ENCODE peak calls at places on chromosomes 12 and 14, in ten cellular contexts. One of them, this sample, is unnamed.

GRCh38 chr12:38904932-38905479 is 385 bp downstream of the CPNE8 start:
- DNase-seq in neural crest cell: peak; percentile 33
- DNase-seq in mucosa of gallbladder: peak; percentile 85
- DNase-seq in ACHN: peak; percentile 97
- DNase-seq in ascending aorta: peak; percentile 95
- DNase-seq in neural progenitor cell: peak; percentile 74
- DNase-seq in posterior cingulate gyrus: peak; percentile 40
- DNase-seq in NK-92 treated with Interleukin-12 subunit alpha and Interleukin-12 subunit beta, amount 100 ng/mL, for 24 hours: no peak
- DNase-seq in GM12891: peak; percentile 30
- DNase-seq in epithelial cell of esophagus: peak; percentile 88
- DNase-seq in this sample: no peak

GRCh38 chr12:98470469-98471082 is 44.8 kb upstream of the TMPO start:
- DNase-seq in neural crest cell: no peak
- DNase-seq in mucosa of gallbladder: no peak
- DNase-seq in ACHN: no peak
- DNase-seq in ascending aorta: no peak
- DNase-seq in neural progenitor cell: no peak
- DNase-seq in posterior cingulate gyrus: no peak
- DNase-seq in NK-92 treated with Interleukin-12 subunit alpha and Interleukin-12 subunit beta, amount 100 ng/mL, for 24 hours: peak; percentile 53
- DNase-seq in GM12891: no peak
- DNase-seq in epithelial cell of esophagus: peak; percentile 39
- DNase-seq in this sample: no peak

GRCh38 chr12:124130717-124131670 is 158.0 kb downstream of the ZNF664 start:
- DNase-seq in neural crest cell: no peak
- DNase-seq in mucosa of gallbladder: no peak
- DNase-seq in ACHN: no peak
- DNase-seq in ascending aorta: no peak
- DNase-seq in neural progenitor cell: no peak
- DNase-seq in posterior cingulate gyrus: no peak
- DNase-seq in NK-92 treated with Interleukin-12 subunit alpha and Interleukin-12 subunit beta, amount 100 ng/mL, for 24 hours: no peak
- DNase-seq in GM12891: no peak
- DNase-seq in epithelial cell of esophagus: no peak
- DNase-seq in this sample: peak; percentile 49

GRCh38 chr12:12209043-12209442 is 57.8 kb downstream of the LRP6 start:
- DNase-seq in neural crest cell: no peak
- DNase-seq in mucosa of gallbladder: no peak
- DNase-seq in ACHN: no peak
- DNase-seq in ascending aorta: no peak
- DNase-seq in neural progenitor cell: no peak
- DNase-seq in posterior cingulate gyrus: no peak
- DNase-seq in NK-92 treated with Interleukin-12 subunit alpha and Interleukin-12 subunit beta, amount 100 ng/mL, for 24 hours: no peak
- DNase-seq in GM12891: no peak
- DNase-seq in epithelial cell of esophagus: no peak
- DNase-seq in this sample: no peak

GRCh38 chr14:89359477-89360222 is 57.4 kb downstream of the FOXN3 start:
- DNase-seq in neural crest cell: no peak
- DNase-seq in mucosa of gallbladder: no peak
- DNase-seq in ACHN: no peak
- DNase-seq in ascending aorta: peak; percentile 78
- DNase-seq in neural progenitor cell: no peak
- DNase-seq in posterior cingulate gyrus: no peak
- DNase-seq in NK-92 treated with Interleukin-12 subunit alpha and Interleukin-12 subunit beta, amount 100 ng/mL, for 24 hours: no peak
- DNase-seq in GM12891: no peak
- DNase-seq in epithelial cell of esophagus: no peak
- DNase-seq in this sample: no peak

GRCh38 chr12:121217066-121217465 is 7.1 kb downstream of the P2RX4 start:
- DNase-seq in neural crest cell: no peak
- DNase-seq in mucosa of gallbladder: peak; percentile 52
- DNase-seq in ACHN: peak; percentile 45
- DNase-seq in ascending aorta: no peak
- DNase-seq in neural progenitor cell: no peak
- DNase-seq in posterior cingulate gyrus: no peak
- DNase-seq in NK-92 treated with Interleukin-12 subunit alpha and Interleukin-12 subunit beta, amount 100 ng/mL, for 24 hours: no peak
- DNase-seq in GM12891: no peak
- DNase-seq in epithelial cell of esophagus: no peak
- DNase-seq in this sample: no peak

GRCh38 chr12:95553202-95553943 is 2.1 kb upstream of the USP44 start:
- DNase-seq in neural crest cell: no peak
- DNase-seq in mucosa of gallbladder: no peak
- DNase-seq in ACHN: no peak
- DNase-seq in ascending aorta: no peak
- DNase-seq in neural progenitor cell: no peak
- DNase-seq in posterior cingulate gyrus: no peak
- DNase-seq in NK-92 treated with Interleukin-12 subunit alpha and Interleukin-12 subunit beta, amount 100 ng/mL, for 24 hours: peak; percentile 24
- DNase-seq in GM12891: no peak
- DNase-seq in epithelial cell of esophagus: no peak
- DNase-seq in this sample: no peak

GRCh38 chr14:24297190-24297964 is 2.2 kb downstream of the DHRS1 start:
- DNase-seq in neural crest cell: no peak
- DNase-seq in mucosa of gallbladder: no peak
- DNase-seq in ACHN: peak; percentile 67
- DNase-seq in ascending aorta: no peak
- DNase-seq in neural progenitor cell: peak; percentile 59
- DNase-seq in posterior cingulate gyrus: no peak
- DNase-seq in NK-92 treated with Interleukin-12 subunit alpha and Interleukin-12 subunit beta, amount 100 ng/mL, for 24 hours: no peak
- DNase-seq in GM12891: no peak
- DNase-seq in epithelial cell of esophagus: peak; percentile 76
- DNase-seq in this sample: no peak

GRCh38 chr12:46005151-46005797 is 14.9 kb upstream of the SCAF11 start:
- DNase-seq in neural crest cell: no peak
- DNase-seq in mucosa of gallbladder: no peak
- DNase-seq in ACHN: no peak
- DNase-seq in ascending aorta: no peak
- DNase-seq in neural progenitor cell: no peak
- DNase-seq in posterior cingulate gyrus: no peak
- DNase-seq in NK-92 treated with Interleukin-12 subunit alpha and Interleukin-12 subunit beta, amount 100 ng/mL, for 24 hours: no peak
- DNase-seq in GM12891: no peak
- DNase-seq in epithelial cell of esophagus: peak; percentile 19
- DNase-seq in this sample: no peak

GRCh38 chr14:35416108-35416750 is 11.7 kb upstream of the NFKBIA start:
- DNase-seq in neural crest cell: no peak
- DNase-seq in mucosa of gallbladder: no peak
- DNase-seq in ACHN: no peak
- DNase-seq in ascending aorta: no peak
- DNase-seq in neural progenitor cell: no peak
- DNase-seq in posterior cingulate gyrus: no peak
- DNase-seq in NK-92 treated with Interleukin-12 subunit alpha and Interleukin-12 subunit beta, amount 100 ng/mL, for 24 hours: peak; percentile 51
- DNase-seq in GM12891: no peak
- DNase-seq in epithelial cell of esophagus: no peak
- DNase-seq in this sample: no peak

GRCh38 chr12:95204141-95204866 is 13.0 kb downstream of the FGD6 start:
- DNase-seq in neural crest cell: no peak
- DNase-seq in mucosa of gallbladder: peak; percentile 66
- DNase-seq in ACHN: peak; percentile 99
- DNase-seq in ascending aorta: peak; percentile 74
- DNase-seq in neural progenitor cell: peak; percentile 40
- DNase-seq in posterior cingulate gyrus: no peak
- DNase-seq in NK-92 treated with Interleukin-12 subunit alpha and Interleukin-12 subunit beta, amount 100 ng/mL, for 24 hours: no peak
- DNase-seq in GM12891: no peak
- DNase-seq in epithelial cell of esophagus: peak; percentile 100
- DNase-seq in this sample: no peak

GRCh38 chr12:32489070-32489469 is 89.7 kb downstream of the FGD4 start:
- DNase-seq in neural crest cell: no peak
- DNase-seq in mucosa of gallbladder: no peak
- DNase-seq in ACHN: no peak
- DNase-seq in ascending aorta: no peak
- DNase-seq in neural progenitor cell: no peak
- DNase-seq in posterior cingulate gyrus: no peak
- DNase-seq in NK-92 treated with Interleukin-12 subunit alpha and Interleukin-12 subunit beta, amount 100 ng/mL, for 24 hours: no peak
- DNase-seq in GM12891: no peak
- DNase-seq in epithelial cell of esophagus: no peak
- DNase-seq in this sample: no peak

GRCh38 chr14:80136358-80136757 is 74.9 kb downstream of the DIO2 start:
- DNase-seq in neural crest cell: no peak
- DNase-seq in mucosa of gallbladder: no peak
- DNase-seq in ACHN: no peak
- DNase-seq in ascending aorta: no peak
- DNase-seq in neural progenitor cell: peak; percentile 4
- DNase-seq in posterior cingulate gyrus: no peak
- DNase-seq in NK-92 treated with Interleukin-12 subunit alpha and Interleukin-12 subunit beta, amount 100 ng/mL, for 24 hours: no peak
- DNase-seq in GM12891: no peak
- DNase-seq in epithelial cell of esophagus: peak; percentile 94
- DNase-seq in this sample: no peak

GRCh38 chr12:16526693-16527092 is 79.3 kb downstream of the LMO3 start:
- DNase-seq in neural crest cell: no peak
- DNase-seq in mucosa of gallbladder: no peak
- DNase-seq in ACHN: no peak
- DNase-seq in ascending aorta: no peak
- DNase-seq in neural progenitor cell: no peak
- DNase-seq in posterior cingulate gyrus: no peak
- DNase-seq in NK-92 treated with Interleukin-12 subunit alpha and Interleukin-12 subunit beta, amount 100 ng/mL, for 24 hours: no peak
- DNase-seq in GM12891: no peak
- DNase-seq in epithelial cell of esophagus: peak; percentile 67
- DNase-seq in this sample: no peak

GRCh38 chr12:11795910-11796459 is 146.5 kb downstream of the ETV6 start:
- DNase-seq in neural crest cell: no peak
- DNase-seq in mucosa of gallbladder: no peak
- DNase-seq in ACHN: peak; percentile 70
- DNase-seq in ascending aorta: no peak
- DNase-seq in neural progenitor cell: peak; percentile 25
- DNase-seq in posterior cingulate gyrus: no peak
- DNase-seq in NK-92 treated with Interleukin-12 subunit alpha and Interleukin-12 subunit beta, amount 100 ng/mL, for 24 hours: no peak
- DNase-seq in GM12891: no peak
- DNase-seq in epithelial cell of esophagus: peak; percentile 91
- DNase-seq in this sample: no peak

GRCh38 chr12:120316798-120317257 is 10.8 kb downstream of the PLA2G1B start:
- DNase-seq in neural crest cell: no peak
- DNase-seq in mucosa of gallbladder: no peak
- DNase-seq in ACHN: no peak
- DNase-seq in ascending aorta: no peak
- DNase-seq in neural progenitor cell: no peak
- DNase-seq in posterior cingulate gyrus: no peak
- DNase-seq in NK-92 treated with Interleukin-12 subunit alpha and Interleukin-12 subunit beta, amount 100 ng/mL, for 24 hours: no peak
- DNase-seq in GM12891: no peak
- DNase-seq in epithelial cell of esophagus: peak; percentile 34
- DNase-seq in this sample: no peak

This sample was measured in smooth muscle cell of the brain vasculature.